ENCODE peak calls at places on chromosomes 1 and 21, in seven cellular contexts. One of them, this sample, is unnamed.

GRCh38 chr1:94025383-94026340 is 95.3 kb downstream of the ABCA4 start:
- DNase-seq in lower leg skin: no peak
- DNase-seq in heart left ventricle: no peak
- DNase-seq in tibial nerve: no peak
- DNase-seq in ovary: no peak
- DNase-seq in suprapubic skin: no peak
- DNase-seq in Peyer's patch: no peak
- DNase-seq in this sample: no peak

GRCh38 chr21:45383111-45383614 is 21.8 kb upstream of the COL18A1 start:
- DNase-seq in suprapubic skin: peak; percentile 48
- DNase-seq in tibial nerve: no peak
- DNase-seq in heart left ventricle: peak; percentile 4
- DNase-seq in Peyer's patch: no peak
- DNase-seq in lower leg skin: peak; percentile 77
- DNase-seq in ovary: peak; percentile 22
- DNase-seq in this sample: no peak

GRCh38 chr21:45818276-45818903 is 163.2 kb upstream of the COL6A1 start:
- DNase-seq in lower leg skin: no peak
- DNase-seq in suprapubic skin: no peak
- DNase-seq in tibial nerve: no peak
- DNase-seq in Peyer's patch: no peak
- DNase-seq in ovary: no peak
- DNase-seq in heart left ventricle: no peak
- DNase-seq in this sample: no peak

GRCh38 chr1:11545793-11546192 is 66.8 kb downstream of the DISP3 start:
- DNase-seq in Peyer's patch: no peak
- DNase-seq in lower leg skin: no peak
- DNase-seq in suprapubic skin: no peak
- DNase-seq in heart left ventricle: no peak
- DNase-seq in tibial nerve: no peak
- DNase-seq in ovary: no peak
- DNase-seq in this sample: no peak

GRCh38 chr1:21904725-21905520 is 32.2 kb downstream of the HSPG2 start:
- DNase-seq in lower leg skin: no peak
- DNase-seq in heart left ventricle: peak; percentile 54
- DNase-seq in suprapubic skin: peak; percentile 86
- DNase-seq in ovary: no peak
- DNase-seq in Peyer's patch: peak; percentile 86
- DNase-seq in tibial nerve: no peak
- DNase-seq in this sample: no peak

GRCh38 chr1:15402809-15403450 is 6.8 kb upstream of the EFHD2 start:
- DNase-seq in heart left ventricle: no peak
- DNase-seq in tibial nerve: no peak
- DNase-seq in suprapubic skin: no peak
- DNase-seq in ovary: no peak
- DNase-seq in lower leg skin: no peak
- DNase-seq in Peyer's patch: no peak
- DNase-seq in this sample: no peak

GRCh38 chr1:62003777-62004176 is 190.9 kb upstream of the L1TD1 start:
- DNase-seq in heart left ventricle: no peak
- DNase-seq in ovary: no peak
- DNase-seq in Peyer's patch: no peak
- DNase-seq in lower leg skin: no peak
- DNase-seq in suprapubic skin: no peak
- DNase-seq in tibial nerve: no peak
- DNase-seq in this sample: no peak

GRCh38 chr21:43971201-43971991 is 40.7 kb upstream of the TRAPPC10 start:
- DNase-seq in suprapubic skin: no peak
- DNase-seq in ovary: no peak
- DNase-seq in Peyer's patch: no peak
- DNase-seq in heart left ventricle: no peak
- DNase-seq in lower leg skin: no peak
- DNase-seq in tibial nerve: no peak
- DNase-seq in this sample: no peak

GRCh38 chr1:42737257-42737656 is 2.8 kb downstream of the CLDN19 start:
- DNase-seq in ovary: no peak
- DNase-seq in Peyer's patch: peak; percentile 55
- DNase-seq in lower leg skin: peak; percentile 86
- DNase-seq in tibial nerve: no peak
- DNase-seq in suprapubic skin: peak; percentile 60
- DNase-seq in heart left ventricle: no peak
- DNase-seq in this sample: no peak

GRCh38 chr1:59580257-59580656 is 234.5 kb upstream of the HOOK1 start:
- DNase-seq in heart left ventricle: no peak
- DNase-seq in Peyer's patch: no peak
- DNase-seq in tibial nerve: no peak
- DNase-seq in ovary: no peak
- DNase-seq in lower leg skin: no peak
- DNase-seq in suprapubic skin: no peak
- DNase-seq in this sample: no peak

GRCh38 chr1:13960376-13960987 is 260.5 kb downstream of the PRDM2 start:
- DNase-seq in tibial nerve: peak; percentile 74
- DNase-seq in lower leg skin: peak; percentile 94
- DNase-seq in suprapubic skin: peak; percentile 81
- DNase-seq in Peyer's patch: peak; percentile 91
- DNase-seq in heart left ventricle: peak; percentile 36
- DNase-seq in ovary: peak; percentile 81
- DNase-seq in this sample: peak; percentile 41

GRCh38 chr1:222552882-222553281 is 5.0 kb upstream of the HHIPL2 start:
- DNase-seq in ovary: no peak
- DNase-seq in heart left ventricle: no peak
- DNase-seq in suprapubic skin: no peak
- DNase-seq in tibial nerve: no peak
- DNase-seq in lower leg skin: no peak
- DNase-seq in Peyer's patch: no peak
- DNase-seq in this sample: no peak

GRCh38 chr1:65691152-65691900 is 101.4 kb upstream of the PDE4B start:
- DNase-seq in ovary: no peak
- DNase-seq in Peyer's patch: no peak
- DNase-seq in suprapubic skin: no peak
- DNase-seq in heart left ventricle: no peak
- DNase-seq in lower leg skin: no peak
- DNase-seq in tibial nerve: no peak
- DNase-seq in this sample: no peak

GRCh38 chr21:27026501-27026900 is 59.6 kb upstream of the ADAMTS5 start:
- DNase-seq in ovary: no peak
- DNase-seq in lower leg skin: no peak
- DNase-seq in Peyer's patch: no peak
- DNase-seq in tibial nerve: no peak
- DNase-seq in suprapubic skin: no peak
- DNase-seq in heart left ventricle: no peak
- DNase-seq in this sample: no peak

GRCh38 chr1:160401972-160402795 is 1.8 kb downstream of the VANGL2 start:
- DNase-seq in lower leg skin: peak; percentile 73
- DNase-seq in heart left ventricle: no peak
- DNase-seq in tibial nerve: no peak
- DNase-seq in Peyer's patch: no peak
- DNase-seq in suprapubic skin: no peak
- DNase-seq in ovary: no peak
- DNase-seq in this sample: no peak

GRCh38 chr1:22808846-22809501 is 98.3 kb downstream of the EPHB2 start:
- DNase-seq in Peyer's patch: no peak
- DNase-seq in lower leg skin: no peak
- DNase-seq in suprapubic skin: no peak
- DNase-seq in heart left ventricle: peak; percentile 30
- DNase-seq in ovary: peak; percentile 74
- DNase-seq in tibial nerve: no peak
- DNase-seq in this sample: no peak

GRCh38 chr1:160748182-160748876 is 9.3 kb downstream of the SLAMF7 start:
- DNase-seq in tibial nerve: no peak
- DNase-seq in lower leg skin: no peak
- DNase-seq in suprapubic skin: no peak
- DNase-seq in heart left ventricle: no peak
- DNase-seq in ovary: no peak
- DNase-seq in Peyer's patch: no peak
- DNase-seq in this sample: no peak

DNA sequence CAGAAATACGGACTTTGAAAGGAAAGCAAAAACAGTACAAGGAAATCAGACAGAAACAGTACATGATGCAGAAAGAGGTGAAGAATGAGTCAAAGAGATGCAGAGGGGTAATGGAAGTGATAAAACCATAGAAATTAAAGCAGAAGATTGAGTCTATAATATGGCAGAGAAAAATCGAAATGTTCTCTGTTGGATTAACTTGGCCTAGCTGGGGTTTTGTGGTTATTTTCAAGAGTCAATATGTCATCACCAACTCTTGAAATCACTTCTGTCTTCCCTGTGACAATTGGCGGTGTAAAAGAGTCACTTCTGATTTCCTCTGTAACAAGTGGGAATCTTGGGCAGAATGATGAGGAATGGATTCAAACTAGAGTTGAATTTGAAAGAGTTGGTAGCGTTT is 7.4 kb downstream of the YTHDF2 start:
- DNase-seq in lower leg skin: no peak
- DNase-seq in Peyer's patch: no peak
- DNase-seq in suprapubic skin: no peak
- DNase-seq in heart left ventricle: no peak
- DNase-seq in tibial nerve: no peak
- DNase-seq in ovary: no peak
- DNase-seq in this sample: no peak
- TF ChIP-seq POLR2A in lower leg skin: no peak
- TF ChIP-seq POLR2A in Peyer's patch: no peak
- TF ChIP-seq POLR2A in suprapubic skin: no peak
- TF ChIP-seq POLR2A in heart left ventricle: no peak
- TF ChIP-seq POLR2A in tibial nerve: no peak
- TF ChIP-seq POLR2A in ovary: no peak
- TF ChIP-seq POLR2A in this sample: no peak

GRCh38 chr1:2507744-2508155 is 18.6 kb downstream of the PANK4 start:
- DNase-seq in tibial nerve: no peak
- DNase-seq in heart left ventricle: no peak
- DNase-seq in suprapubic skin: no peak
- DNase-seq in ovary: no peak
- DNase-seq in lower leg skin: no peak
- DNase-seq in Peyer's patch: no peak
- DNase-seq in this sample: no peak
- TF ChIP-seq POLR2A in tibial nerve: no peak
- TF ChIP-seq POLR2A in heart left ventricle: no peak
- TF ChIP-seq POLR2A in suprapubic skin: no peak
- TF ChIP-seq POLR2A in ovary: no peak
- TF ChIP-seq POLR2A in lower leg skin: no peak
- TF ChIP-seq POLR2A in Peyer's patch: no peak
- TF ChIP-seq POLR2A in this sample: no peak

GRCh38 chr1:18901952-18902522 is 318 bp downstream of the ALDH4A1 start:
- DNase-seq in Peyer's patch: no peak
- DNase-seq in heart left ventricle: no peak
- DNase-seq in suprapubic skin: peak; percentile 90
- DNase-seq in tibial nerve: no peak
- DNase-seq in lower leg skin: no peak
- DNase-seq in ovary: no peak
- DNase-seq in this sample: no peak

GRCh38 chr1:18903313-18903671 is 937 bp upstream of the ALDH4A1 start:
- DNase-seq in suprapubic skin: no peak
- DNase-seq in Peyer's patch: no peak
- DNase-seq in ovary: no peak
- DNase-seq in lower leg skin: no peak
- DNase-seq in tibial nerve: no peak
- DNase-seq in heart left ventricle: no peak
- DNase-seq in this sample: no peak

GRCh38 chr1:18900303-18900841 is 2.0 kb downstream of the ALDH4A1 start:
- DNase-seq in tibial nerve: no peak
- DNase-seq in Peyer's patch: no peak
- DNase-seq in heart left ventricle: no peak
- DNase-seq in lower leg skin: no peak
- DNase-seq in ovary: no peak
- DNase-seq in suprapubic skin: no peak
- DNase-seq in this sample: no peak

GRCh38 chr1:18901147-18901951 is 1.0 kb downstream of the ALDH4A1 start:
- DNase-seq in suprapubic skin: no peak
- DNase-seq in heart left ventricle: no peak
- DNase-seq in lower leg skin: no peak
- DNase-seq in Peyer's patch: no peak
- DNase-seq in ovary: no peak
- DNase-seq in tibial nerve: no peak
- DNase-seq in this sample: no peak

DNA sequence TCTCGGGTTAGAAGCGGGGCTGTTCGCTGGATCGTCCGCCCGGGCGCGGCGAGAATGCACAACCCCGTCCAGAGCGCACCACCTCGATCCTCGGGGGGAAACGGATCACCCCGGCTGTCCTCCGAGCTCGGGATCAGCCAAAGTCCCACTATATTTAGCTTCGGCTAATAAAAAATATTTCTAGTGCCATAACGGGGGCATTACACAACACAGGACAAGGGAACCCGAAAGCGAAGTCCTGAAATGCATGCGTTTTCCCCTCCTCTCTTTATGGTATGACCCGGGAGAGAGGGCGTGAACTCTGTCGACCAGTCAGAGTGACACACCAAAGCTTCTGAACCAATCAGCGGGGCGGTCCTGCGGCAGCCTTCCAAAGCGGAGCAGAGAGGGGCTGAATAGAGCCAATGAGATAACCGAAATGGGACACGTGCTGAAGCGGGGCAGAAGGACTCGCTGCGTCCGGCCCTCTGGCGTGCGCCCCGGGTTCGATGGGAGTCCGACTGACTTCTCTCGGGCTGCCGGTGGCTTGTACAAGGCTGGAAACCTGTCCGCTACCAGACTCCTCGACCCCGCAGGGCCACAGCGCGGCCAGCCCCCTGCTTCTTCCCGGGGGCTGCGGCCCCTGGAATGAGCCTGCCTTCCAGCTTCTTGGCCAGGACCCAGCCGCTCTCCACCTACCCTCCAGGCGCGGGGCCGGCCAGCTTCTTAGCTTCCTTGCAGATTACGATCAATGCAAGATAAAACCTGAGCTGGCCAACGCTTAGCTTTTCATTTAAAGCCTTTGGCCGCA is at the start of gene ALDH4A1:
- DNase-seq in tibial nerve: peak; percentile 95
- DNase-seq in heart left ventricle: peak; percentile 98
- DNase-seq in suprapubic skin: peak; percentile 99
- DNase-seq in Peyer's patch: peak; percentile 98
- DNase-seq in lower leg skin: peak; percentile 100
- DNase-seq in ovary: peak; percentile 98
- DNase-seq in this sample: peak; percentile 99
- TF ChIP-seq POLR2A in tibial nerve: peak; percentile 5
- TF ChIP-seq POLR2A in heart left ventricle: no peak
- TF ChIP-seq POLR2A in suprapubic skin: no peak
- TF ChIP-seq POLR2A in Peyer's patch: peak; percentile 14
- TF ChIP-seq POLR2A in lower leg skin: no peak
- TF ChIP-seq POLR2A in ovary: no peak
- TF ChIP-seq POLR2A in this sample: peak; percentile 66

DNA sequence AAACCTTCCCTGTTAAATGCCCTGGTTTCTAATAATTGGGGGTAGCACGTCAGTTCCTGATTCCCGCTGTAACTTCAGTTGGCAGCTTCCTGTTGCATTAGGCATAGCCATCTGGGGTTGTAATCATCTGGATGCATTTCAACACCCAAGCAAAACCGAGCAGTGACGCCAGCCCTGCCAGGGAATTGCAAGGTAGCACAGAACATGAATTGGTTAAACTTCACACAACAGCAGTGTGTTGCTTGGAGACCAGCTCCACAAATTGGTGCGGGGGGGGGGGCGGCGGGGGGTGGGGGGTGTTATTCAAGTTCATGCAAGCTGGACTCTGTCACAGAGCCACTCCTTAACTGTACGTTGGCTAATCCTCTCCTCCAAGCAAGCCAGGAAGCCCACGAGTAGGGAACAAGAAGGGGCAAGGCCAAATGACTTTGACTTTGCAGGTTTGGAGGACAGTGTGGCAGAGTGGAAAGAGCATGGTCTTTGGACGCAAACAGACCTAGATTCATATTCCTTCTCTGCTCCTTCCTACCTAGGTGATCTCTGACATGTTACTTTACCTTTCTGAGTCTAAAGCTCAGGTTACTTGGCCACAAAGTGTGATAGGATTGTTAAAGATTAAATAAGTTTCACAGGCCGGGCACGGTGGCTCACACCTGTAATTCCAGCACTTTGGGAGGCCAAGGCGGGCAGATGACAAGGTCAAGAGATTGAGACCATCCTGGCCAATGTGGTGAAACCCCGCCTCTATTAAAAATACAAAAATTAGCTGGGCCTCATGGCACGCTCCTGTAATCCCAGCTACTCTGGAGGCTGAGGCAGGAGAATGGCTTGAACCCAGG is 4.7 kb downstream of the LAX1 start:
- DNase-seq in suprapubic skin: peak; percentile 92
- DNase-seq in Peyer's patch: peak; percentile 92
- DNase-seq in lower leg skin: peak; percentile 93
- DNase-seq in ovary: peak; percentile 26
- DNase-seq in tibial nerve: peak; percentile 35
- DNase-seq in heart left ventricle: peak; percentile 64
- DNase-seq in this sample: no peak
- TF ChIP-seq POLR2A in suprapubic skin: no peak
- TF ChIP-seq POLR2A in Peyer's patch: peak; percentile 57
- TF ChIP-seq POLR2A in lower leg skin: no peak
- TF ChIP-seq POLR2A in ovary: no peak
- TF ChIP-seq POLR2A in tibial nerve: no peak
- TF ChIP-seq POLR2A in heart left ventricle: no peak
- TF ChIP-seq POLR2A in this sample: no peak